ENCODE peak calls at places on chromosomes 13 and 19, in seven cellular contexts. B is EH, I is fibroblast of lung, O is cardiac muscle cell, G is lung, X is mammary epithelial cell, L is left cardiac atrium. W is an unnamed sample.

GRCh38 chr13:32264407-32264806 is 50.8 kb downstream of the ZAR1L start:
- DNase-seq in B (peak), I (peak), O (peak), G (peak), X (peak), L (peak), W (no peak)

GRCh38 chr13:103431880-103432279 is 365.7 kb upstream of the SLC10A2 start:
- DNase-seq in B (no peak), I (no peak), O (no peak), G (no peak), X (no peak), L (no peak), W (no peak)

GRCh38 chr13:95221991-95222732 is 79.1 kb downstream of the ABCC4 start:
- DNase-seq in B (no peak), I (peak), O (no peak), G (no peak), X (no peak), L (no peak), W (no peak)

GRCh38 chr13:31697290-31697689 is 42.0 kb upstream of the RXFP2 start:
- DNase-seq in B (peak), I (no peak), O (no peak), G (no peak), X (peak), L (no peak), W (no peak)

GRCh38 chr13:73215807-73216206 is 157.0 kb downstream of the KLF5 start:
- DNase-seq in B (peak), I (no peak), O (peak), G (no peak), X (peak), L (no peak), W (no peak)

GRCh38 chr19:11130824-11131455 is 24.6 kb downstream of the SPC24 start:
- DNase-seq in B (peak), I (peak), O (peak), G (peak), X (no peak), L (peak), W (no peak)

GRCh38 chr19:14322889-14323463 is 58.3 kb upstream of the ADGRE5 start:
- DNase-seq in B (no peak), I (no peak), O (no peak), G (no peak), X (no peak), L (no peak), W (no peak)

GRCh38 chr19:40388486-40388885 is 1.5 kb downstream of the HIPK4 start:
- DNase-seq in B (no peak), I (no peak), O (no peak), G (no peak), X (no peak), L (no peak), W (no peak)

GRCh38 chr13:31267126-31267784 is 67.5 kb downstream of the B3GLCT start:
- DNase-seq in B (no peak), I (no peak), O (peak), G (no peak), X (peak), L (no peak), W (no peak)

GRCh38 chr13:25112856-25113255 is 16.9 kb downstream of the PABPC3 start:
- DNase-seq in B (no peak), I (no peak), O (no peak), G (no peak), X (no peak), L (no peak), W (no peak)

GRCh38 chr19:42450314-42450934 is 7.7 kb upstream of the CXCL17 start:
- DNase-seq in B (peak), I (peak), O (peak), G (peak), X (peak), L (peak), W (peak)

GRCh38 chr13:52034616-52035226 is 10.2 kb downstream of the UTP14C start:
- DNase-seq in B (peak), I (peak), O (no peak), G (no peak), X (no peak), L (no peak), W (no peak)

W was measured in SW 1271.